ENCODE peak calls at places on chromosome 5, in five cellular contexts. C is heart left ventricle; V is CD4-positive, alpha-beta memory T cell; Q is GM23248; D is psoas muscle. L is an unnamed sample.

GRCh38 chr5:91170266-91170665 is 212.9 kb downstream of the ARRDC3 start:
- DNase-seq in C (no peak), Q (peak; percentile 87), V (no peak), D (no peak), L (no peak)

GRCh38 chr5:61767231-61768080 is 435.4 kb downstream of the ZSWIM6 start:
- DNase-seq in V (no peak), Q (no peak), C (no peak), D (no peak), L (no peak)

GRCh38 chr5:37667846-37668245 is 172.0 kb downstream of the GDNF start:
- DNase-seq in C (no peak), D (no peak), Q (no peak), V (no peak), L (no peak)

GRCh38 chr5:60722416-60722815 is 22.4 kb upstream of the DEPDC1B start:
- DNase-seq in V (no peak), C (no peak), Q (no peak), D (no peak), L (peak; percentile 60)

GRCh38 chr5:123755587-123756324 is 243.8 kb downstream of the CSNK1G3 start:
- DNase-seq in Q (peak; percentile 69), V (no peak), C (no peak), D (no peak), L (no peak)

GRCh38 chr5:14063691-14064090 is 79.5 kb upstream of the TRIO start:
- DNase-seq in D (no peak), Q (peak; percentile 5), V (no peak), C (no peak), L (no peak)

GRCh38 chr5:139732019-139732418 is 63.6 kb upstream of the PSD2 start:
- DNase-seq in V (no peak), D (no peak), Q (no peak), C (no peak), L (no peak)

GRCh38 chr5:90528704-90529233 is 615 bp downstream of the LYSMD3 start:
- DNase-seq in C (no peak), D (no peak), Q (peak; percentile 61), V (peak; percentile 59), L (peak; percentile 24)

GRCh38 chr5:67813879-67814539 is 401.5 kb upstream of the PIK3R1 start:
- DNase-seq in Q (no peak), V (no peak), D (no peak), C (no peak), L (no peak)

GRCh38 chr5:151155777-151156731 is 1.5 kb downstream of the ANXA6 start:
- DNase-seq in V (no peak), D (no peak), C (peak; percentile 33), Q (peak; percentile 75), L (no peak)

GRCh38 chr5:32949571-32949970 is 238.4 kb downstream of the NPR3 start:
- DNase-seq in Q (no peak), D (no peak), V (no peak), C (no peak), L (no peak)

GRCh38 chr5:67771221-67771620 is 444.3 kb upstream of the PIK3R1 start:
- DNase-seq in Q (no peak), D (no peak), C (no peak), V (no peak), L (no peak)

GRCh38 chr5:123099514-123100151 is 10.6 kb downstream of the PRDM6 start:
- DNase-seq in Q (no peak), V (no peak), D (peak; percentile 30), C (no peak), L (peak; percentile 68)

GRCh38 chr5:177528631-177529030 is 11.9 kb upstream of the DDX41 start:
- DNase-seq in V (no peak), C (no peak), D (no peak), Q (no peak), L (no peak)

GRCh38 chr5:40401965-40402364 is 277.8 kb upstream of the PTGER4 start:
- DNase-seq in C (no peak), V (no peak), Q (peak; percentile 56), D (no peak), L (no peak)

GRCh38 chr5:175873090-175873454 is 1.7 kb downstream of the CPLX2 start:
- DNase-seq in D (no peak), Q (no peak), V (no peak), C (no peak), L (no peak)

GRCh38 chr5:130398825-130399224 is 494.6 kb downstream of the CHSY3 start:
- DNase-seq in C (no peak), V (no peak), Q (no peak), D (no peak), L (no peak)

GRCh38 chr5:33257807-33258491 is 182.8 kb upstream of the TARS1 start:
- DNase-seq in C (no peak), V (no peak), D (no peak), Q (peak; percentile 90), L (no peak)

GRCh38 chr5:123610665-123611406 is 98.9 kb downstream of the CSNK1G3 start:
- DNase-seq in V (peak; percentile 59), D (no peak), C (no peak), Q (peak; percentile 74), L (peak; percentile 71)

GRCh38 chr5:160353379-160353778 is 17.0 kb downstream of the C1QTNF2 start:
- DNase-seq in V (no peak), Q (no peak), D (peak; percentile 69), C (no peak), L (no peak)

GRCh38 chr5:127909078-127909477 is 174.5 kb upstream of the SLC12A2 start:
- DNase-seq in V (no peak), D (no peak), C (no peak), Q (peak; percentile 64), L (peak; percentile 38)

GRCh38 chr5:141823056-141823455 is 55.2 kb downstream of the PCDH1 start:
- DNase-seq in V (no peak), C (no peak), D (no peak), Q (no peak), L (no peak)

GRCh38 chr5:56833325-56833724 is 18.0 kb downstream of the MAP3K1 start:
- DNase-seq in Q (no peak), C (no peak), D (no peak), V (no peak), L (no peak)

GRCh38 chr5:39092581-39093350 is 18.6 kb upstream of the RICTOR start:
- DNase-seq in Q (no peak), C (no peak), D (no peak), V (no peak), L (no peak)

GRCh38 chr5:176527246-176528222 is 9.7 kb downstream of the RNF44 start:
- DNase-seq in D (no peak), Q (no peak), C (no peak), V (no peak), L (no peak)

GRCh38 chr5:82956600-82956999 is 120.6 kb downstream of the TMEM167A start:
- DNase-seq in D (no peak), Q (no peak), C (no peak), V (no peak), L (no peak)

GRCh38 chr5:156505101-156505500 is 178.1 kb downstream of the SGCD start:
- DNase-seq in Q (no peak), D (no peak), C (no peak), V (no peak), L (no peak)

DNA sequence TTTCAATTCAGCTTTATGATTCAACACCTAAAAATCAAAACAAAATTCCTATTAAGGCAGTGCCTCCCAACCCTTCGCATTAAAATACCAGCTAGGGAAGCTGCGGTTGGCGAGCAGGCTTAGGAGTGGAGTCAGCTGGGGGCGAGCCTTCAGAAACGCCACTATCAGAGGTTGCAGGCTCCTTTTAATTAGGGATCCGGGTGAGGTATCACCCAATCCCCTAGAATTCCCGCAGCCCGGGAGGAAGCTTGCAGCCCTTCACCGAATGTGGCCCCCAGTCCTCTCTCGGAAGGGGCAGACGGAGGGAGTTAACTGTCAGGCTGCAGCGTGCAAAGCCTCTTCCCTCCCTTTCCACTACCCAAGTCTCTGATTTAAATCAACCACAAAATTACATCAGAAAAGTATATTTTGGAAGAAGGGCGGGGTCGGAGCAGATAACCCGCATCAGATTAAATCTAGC is 1.7 kb downstream of the STC2 start:
- DNase-seq in V (no peak), Q (peak; percentile 97), C (no peak), D (no peak), L (peak; percentile 45)
- H3K4me1 ChIP-seq in V (peaks cover 4% of the 10 kb centered on the region), Q (peaks cover 36% of the 10 kb centered on the region), C (peaks cover 7% of the 10 kb centered on the region), D (peaks cover 30% of the 10 kb centered on the region), L (peaks cover 16% of the 10 kb centered on the region)

DNA sequence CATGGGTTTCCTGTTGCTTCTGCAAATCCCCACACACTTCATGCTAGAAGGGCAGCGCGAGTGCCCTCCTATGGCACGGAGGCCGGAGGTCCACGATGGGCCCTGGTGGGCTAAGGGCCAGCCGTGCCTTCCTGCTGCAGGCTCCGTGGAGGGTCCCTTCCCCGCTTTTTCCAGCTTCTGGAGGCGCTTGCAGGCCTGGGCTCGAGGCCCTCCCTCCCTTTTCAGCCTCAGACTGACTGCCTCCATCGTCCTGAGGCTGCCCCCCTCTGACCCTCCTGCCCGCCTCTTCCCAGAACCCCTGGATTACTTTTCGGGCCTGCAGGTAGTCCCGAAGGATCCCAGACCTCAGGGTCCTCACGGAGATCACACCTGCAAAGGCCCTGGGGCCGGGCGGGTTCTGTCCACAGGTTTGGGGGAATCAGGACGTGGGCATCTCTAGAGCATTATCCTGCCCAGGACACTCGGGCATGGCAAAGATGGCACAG is 3.2 kb upstream of the TERT start:
- DNase-seq in C (no peak), D (no peak), Q (no peak), V (no peak), L (no peak)
- H3K27me3 ChIP-seq in C (peaks cover 48% of the 10 kb centered on the region), D (peaks cover 2% of the 10 kb centered on the region), Q (peaks cover 34% of the 10 kb centered on the region), V (no peaks in the 10 kb centered on the region), L (no peaks in the 10 kb centered on the region)

DNA sequence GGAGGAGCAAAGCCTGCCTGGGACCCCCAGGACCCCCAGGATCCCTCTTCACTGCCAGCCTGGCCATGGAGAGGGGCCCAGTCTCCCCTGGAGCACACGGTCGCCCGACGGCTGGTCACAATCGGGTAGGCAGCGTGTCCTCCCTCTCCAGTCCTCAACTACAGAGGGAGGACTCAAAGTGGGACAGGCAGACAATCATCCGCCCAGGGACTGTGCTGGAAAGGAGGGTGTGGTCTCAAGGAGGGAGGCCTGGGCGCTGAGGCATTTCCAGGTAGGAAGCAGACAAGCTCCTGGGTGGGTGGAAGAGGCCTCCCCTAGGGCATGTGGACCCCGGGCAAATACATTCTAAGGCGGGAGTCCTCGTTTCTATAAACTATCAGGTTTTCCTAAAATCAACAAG is 93.2 kb upstream of the ADAMTS2 start:
- DNase-seq in D (no peak), Q (no peak), V (no peak), C (no peak), L (no peak)
- H3K4me3 ChIP-seq in D (no peak overlapping the region), Q (no peak overlapping the region), V (no peak overlapping the region), C (no peak overlapping the region), L (no peak overlapping the region)

GRCh38 chr5:74372051-74372450 is 268.5 kb downstream of the ENC1 start:
- DNase-seq in Q (no peak), V (no peak), C (no peak), D (no peak), L (no peak)
- H3K4me1 ChIP-seq in Q (no peaks in the 10 kb centered on the region), V (no peaks in the 10 kb centered on the region), C (no peaks in the 10 kb centered on the region), D (peaks cover 19% of the 10 kb centered on the region), L (no peaks in the 10 kb centered on the region)

GRCh38 chr5:93596310-93596675 is 13.3 kb downstream of the NR2F1 start:
- DNase-seq in C (no peak), D (no peak), Q (no peak), V (no peak), L (no peak)
- H3K27me3 ChIP-seq in C (peaks cover 98% of the 10 kb centered on the region), D (peaks cover 3% of the 10 kb centered on the region), Q (peaks cover 13% of the 10 kb centered on the region), V (peaks cover 89% of the 10 kb centered on the region), L (no peaks in the 10 kb centered on the region)

L was measured in HAP-1.